ENCODE peak calls at places on chromosomes 5 and 9, in five cellular contexts. P is SK-N-SH, Q is GM12878, I is HepG2, Z is K562. O is an unnamed sample.
A peak's percentile ranks its signal among the peaks of the same experiment; 100 is the strongest.

GRCh38 chr9:90107864-90108263 is 503.1 kb downstream of the GADD45G start:
- DNase-seq in I (no peak), P (no peak), Z (no peak), Q (no peak), O (no peak)

GRCh38 chr5:25568989-25569625 is 924.3 kb upstream of the CDH10 start:
- DNase-seq in Z (no peak), P (peak; percentile 1), Q (no peak), I (no peak), O (no peak)

GRCh38 chr5:44051591-44051990 is 337.6 kb downstream of the FGF10 start:
- DNase-seq in I (no peak), Q (no peak), Z (no peak), P (no peak), O (no peak)

GRCh38 chr5:148384389-148384756 is 615 bp downstream of the FBXO38 start:
- DNase-seq in I (peak; percentile 59), Q (no peak), P (peak; percentile 14), Z (no peak), O (no peak)

GRCh38 chr5:40909723-40910122 is 426 bp downstream of the C7 start:
- DNase-seq in P (no peak), Z (no peak), I (peak; percentile 64), Q (no peak), O (no peak)

GRCh38 chr5:73908440-73908839 is 282.4 kb downstream of the ARHGEF28 start:
- DNase-seq in Q (no peak), Z (no peak), I (no peak), P (peak; percentile 39), O (no peak)

GRCh38 chr9:135230817-135231520 is 143.5 kb downstream of the OLFM1 start:
- DNase-seq in Q (no peak), Z (no peak), P (no peak), I (no peak), O (no peak)

GRCh38 chr5:7802855-7803254 is 48.1 kb downstream of the CFAP90 start:
- DNase-seq in Z (no peak), I (no peak), Q (no peak), P (no peak), O (no peak)

GRCh38 chr5:147887026-147887627 is 8.6 kb downstream of the SCGB3A2 start:
- DNase-seq in Z (no peak), I (peak; percentile 3), Q (no peak), P (peak; percentile 3), O (peak; percentile 12)

GRCh38 chr9:129451089-129451656 is 169.7 kb downstream of the C9orf50 start:
- DNase-seq in I (no peak), P (no peak), Q (no peak), Z (no peak), O (no peak)
- TF ChIP-seq ZBTB33 in I (no peak), P (no peak), Q (no peak), Z (no peak), O (no peak)

DNA sequence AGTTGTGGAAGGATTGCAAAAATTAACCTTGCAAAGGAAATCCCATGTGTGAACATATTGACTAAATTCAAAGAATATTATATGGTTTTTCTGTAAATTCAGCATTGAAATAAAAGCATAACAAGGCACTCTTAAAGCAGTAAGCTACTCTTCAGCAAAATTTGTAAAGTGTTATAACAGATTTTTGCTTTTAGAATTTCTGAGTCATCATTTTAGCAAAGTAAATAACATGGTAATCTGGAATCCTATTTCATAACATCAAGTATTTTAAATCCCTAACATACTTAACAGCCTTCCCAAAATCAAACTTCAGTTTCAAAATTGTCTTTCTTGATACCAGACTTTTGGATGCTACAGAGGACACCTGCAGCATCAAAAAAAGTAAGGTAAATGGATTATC is 436.0 kb upstream of the CDH9 start:
- DNase-seq in P (no peak), Q (no peak), I (no peak), Z (no peak), O (no peak)
- H3K9me3 ChIP-seq in P (peaks cover 4% of the 10 kb centered on the region), Q (peaks cover 7% of the 10 kb centered on the region), I (no peaks in the 10 kb centered on the region), Z (no peaks in the 10 kb centered on the region), O (peaks cover 6% of the 10 kb centered on the region)

GRCh38 chr9:3510796-3511195 is 15.0 kb downstream of the RFX3 start:
- DNase-seq in Z (no peak), P (no peak), Q (no peak), I (no peak), O (no peak)
- TF ChIP-seq ZBTB33 in Z (no peak), P (no peak), Q (no peak), I (no peak), O (no peak)

DNA sequence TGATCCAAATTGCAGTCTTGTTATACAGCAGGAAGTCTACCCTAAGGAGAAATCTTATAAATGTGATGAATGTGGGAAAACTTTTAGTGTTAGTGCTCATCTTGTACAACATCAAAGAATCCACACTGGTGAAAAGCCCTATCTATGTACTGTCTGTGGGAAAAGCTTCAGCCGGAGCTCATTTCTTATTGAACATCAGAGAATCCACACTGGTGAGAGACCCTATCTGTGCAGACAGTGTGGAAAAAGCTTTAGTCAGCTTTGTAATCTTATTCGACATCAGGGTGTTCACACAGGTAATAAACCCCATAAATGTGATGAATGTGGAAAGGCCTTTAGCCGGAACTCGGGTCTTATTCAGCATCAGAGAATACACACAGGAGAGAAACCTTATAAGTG is 10.4 kb downstream of the ZNF189 start:
- DNase-seq in Z (no peak), Q (no peak), P (no peak), I (no peak), O (no peak)
- H3K9me3 ChIP-seq in Z (peaks cover 47% of the 10 kb centered on the region), Q (peaks cover 36% of the 10 kb centered on the region), P (peaks cover 57% of the 10 kb centered on the region), I (peaks cover 21% of the 10 kb centered on the region), O (peaks cover 27% of the 10 kb centered on the region)

DNA sequence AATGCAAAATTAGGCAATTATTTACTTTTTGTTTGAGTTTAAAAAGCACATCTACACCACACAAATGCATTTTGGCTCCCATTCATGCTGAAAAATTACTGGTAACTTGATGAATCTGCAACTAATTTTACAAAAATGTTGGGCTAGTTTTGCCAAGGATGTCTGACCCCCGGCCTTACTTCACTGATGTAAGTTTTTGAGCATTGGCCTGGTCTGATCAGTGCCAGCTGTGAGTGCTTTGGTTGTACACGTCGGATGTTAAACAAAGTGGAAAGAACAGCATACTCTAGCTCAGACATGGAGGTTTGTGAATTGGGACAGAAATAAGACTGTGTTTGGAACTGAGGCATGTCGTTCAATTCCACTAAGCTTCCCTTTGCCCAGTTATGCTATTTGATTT is 1044.2 kb downstream of the TLE4 start:
- DNase-seq in Q (no peak), P (no peak), Z (no peak), I (no peak), O (no peak)
- TF ChIP-seq ZBTB33 in Q (no peak), P (no peak), Z (no peak), I (no peak), O (no peak)

GRCh38 chr5:675111-675875 is 17.9 kb downstream of the TPPP start:
- DNase-seq in Z (no peak), P (no peak), I (no peak), Q (no peak), O (no peak)
- H3K9me3 ChIP-seq in Z (no peaks in the 10 kb centered on the region), P (no peaks in the 10 kb centered on the region), I (no peaks in the 10 kb centered on the region), Q (no peaks in the 10 kb centered on the region), O (no peaks in the 10 kb centered on the region)

GRCh38 chr5:169814045-169814444 is 166.2 kb downstream of the INSYN2B start:
- DNase-seq in I (no peak), Q (no peak), P (no peak), Z (no peak), O (no peak)
- TF ChIP-seq ZBTB33 in I (no peak), Q (no peak), P (no peak), Z (no peak), O (no peak)

GRCh38 chr5:54946306-54946705 is 39.1 kb downstream of the ESM1 start:
- DNase-seq in Q (no peak), I (no peak), P (no peak), Z (no peak), O (no peak)
- H3K9me3 ChIP-seq in Q (no peaks in the 10 kb centered on the region), I (no peaks in the 10 kb centered on the region), P (no peaks in the 10 kb centered on the region), Z (no peaks in the 10 kb centered on the region), O (no peaks in the 10 kb centered on the region)

GRCh38 chr9:80906728-80907127 is 782.6 kb downstream of the TLE1 start:
- DNase-seq in Q (no peak), I (no peak), Z (no peak), P (no peak), O (no peak)
- TF ChIP-seq ZBTB33 in Q (no peak), I (no peak), Z (no peak), P (no peak), O (no peak)